ENCODE peak calls at places on chromosomes 16 and 17, in ten cellular contexts. I, D, J, F, B, N, U, L, V and G are unnamed samples.

GRCh38 chr17:73522107-73522506 is 122.1 kb downstream of the SDK2 start:
- DNase-seq in I (no peak), D (no peak), J (no peak), F (no peak), B (no peak), N (no peak), U (no peak), L (no peak), V (no peak), G (no peak)

GRCh38 chr17:4938069-4938491 is 1.8 kb downstream of the SLC25A11 start:
- DNase-seq in I (no peak), D (no peak), J (no peak), F (no peak), B (no peak), N (no peak), U (no peak), L (no peak), V (no peak), G (no peak)

GRCh38 chr16:69554495-69554894 is 11.3 kb upstream of the NFAT5 start:
- DNase-seq in I (peak), D (no peak), J (no peak), F (no peak), B (no peak), N (no peak), U (no peak), L (no peak), V (no peak), G (peak)

GRCh38 chr17:83152745-83153611 is 73.6 kb downstream of the METRNL start:
- DNase-seq in I (peak), D (no peak), J (no peak), F (no peak), B (peak), N (no peak), U (no peak), L (peak), V (no peak), G (no peak)

GRCh38 chr17:14794961-14795360 is 470.2 kb downstream of the PMP22 start:
- DNase-seq in I (no peak), D (no peak), J (no peak), F (no peak), B (no peak), N (no peak), U (no peak), L (no peak), V (no peak), G (no peak)

GRCh38 chr16:10619271-10619849 is 39.0 kb upstream of the EMP2 start:
- DNase-seq in I (no peak), D (peak), J (peak), F (no peak), B (peak), N (peak), U (no peak), L (no peak), V (peak), G (peak)

GRCh38 chr17:66655461-66655860 is 179.5 kb upstream of the CACNG5 start:
- DNase-seq in I (no peak), D (no peak), J (no peak), F (no peak), B (no peak), N (no peak), U (no peak), L (no peak), V (no peak), G (no peak)

GRCh38 chr17:83100220-83100852 is 20.9 kb downstream of the METRNL start:
- DNase-seq in I (no peak), D (no peak), J (no peak), F (no peak), B (no peak), N (no peak), U (no peak), L (no peak), V (no peak), G (no peak)

GRCh38 chr16:11205754-11206459 is 50.1 kb downstream of the SOCS1 start:
- DNase-seq in I (no peak), D (peak), J (no peak), F (no peak), B (no peak), N (no peak), U (no peak), L (no peak), V (no peak), G (no peak)

GRCh38 chr16:67177743-67178699 is 5.7 kb downstream of the MATCAP1 start:
- DNase-seq in I (no peak), D (no peak), J (peak), F (no peak), B (peak), N (no peak), U (peak), L (no peak), V (no peak), G (peak)

GRCh38 chr17:75218121-75218520 is 12.6 kb downstream of the NUP85 start:
- DNase-seq in I (no peak), D (no peak), J (no peak), F (no peak), B (no peak), N (no peak), U (no peak), L (no peak), V (no peak), G (no peak)

GRCh38 chr16:51773491-51773890 is 622.4 kb upstream of the SALL1 start:
- DNase-seq in I (peak), D (no peak), J (no peak), F (no peak), B (no peak), N (no peak), U (no peak), L (no peak), V (no peak), G (no peak)

GRCh38 chr16:76535-77272 is 1.3 kb upstream of the MPG start:
- DNase-seq in I (no peak), D (peak), J (no peak), F (no peak), B (peak), N (no peak), U (peak), L (no peak), V (peak), G (peak)

GRCh38 chr17:49360796-49361128 is 1.3 kb downstream of the ZNF652 start:
- DNase-seq in I (no peak), D (no peak), J (peak), F (no peak), B (no peak), N (no peak), U (no peak), L (no peak), V (no peak), G (no peak)

GRCh38 chr16:50695017-50696000 is 1.9 kb downstream of the NOD2 start:
- DNase-seq in I (no peak), D (no peak), J (no peak), F (no peak), B (peak), N (no peak), U (no peak), L (no peak), V (no peak), G (no peak)

GRCh38 chr16:11801481-11802021 is 4.5 kb upstream of the ZC3H7A start:
- DNase-seq in I (no peak), D (no peak), J (no peak), F (no peak), B (no peak), N (no peak), U (no peak), L (no peak), V (no peak), G (no peak)

GRCh38 chr17:61393904-61394629 is 5.6 kb upstream of the TBX2 start:
- DNase-seq in I (no peak), D (no peak), J (peak), F (no peak), B (no peak), N (no peak), U (no peak), L (no peak), V (peak), G (no peak)

GRCh38 chr16:52721331-52721730 is 174.4 kb upstream of the TOX3 start:
- DNase-seq in I (no peak), D (no peak), J (no peak), F (no peak), B (no peak), N (no peak), U (no peak), L (no peak), V (no peak), G (no peak)

GRCh38 chr17:40360091-40360490 is 4.4 kb downstream of the GJD3 start:
- DNase-seq in I (no peak), D (no peak), J (no peak), F (no peak), B (no peak), N (no peak), U (no peak), L (no peak), V (no peak), G (no peak)

GRCh38 chr17:39651908-39652634 is 13.1 kb upstream of the TCAP start:
- DNase-seq in I (no peak), D (no peak), J (no peak), F (no peak), B (no peak), N (no peak), U (no peak), L (no peak), V (no peak), G (no peak)

GRCh38 chr17:58534901-58535421 is 20.5 kb upstream of the MTMR4 start:
- DNase-seq in I (no peak), D (no peak), J (no peak), F (no peak), B (no peak), N (no peak), U (peak), L (no peak), V (no peak), G (no peak)

GRCh38 chr16:25289466-25289865 is 31.8 kb upstream of the ZKSCAN2 start:
- DNase-seq in I (no peak), D (no peak), J (no peak), F (no peak), B (no peak), N (no peak), U (no peak), L (no peak), V (no peak), G (no peak)

GRCh38 chr16:27432600-27432957 is 30.6 kb downstream of the IL21R start:
- DNase-seq in I (peak), D (no peak), J (no peak), F (peak), B (peak), N (no peak), U (peak), L (peak), V (no peak), G (peak)

GRCh38 chr16:11014159-11014558 is 69.8 kb downstream of the CLEC16A start:
- DNase-seq in I (no peak), D (no peak), J (no peak), F (no peak), B (no peak), N (no peak), U (no peak), L (no peak), V (no peak), G (no peak)

GRCh38 chr17:74547736-74548135 is 1.8 kb upstream of the CD300C start:
- DNase-seq in I (no peak), D (no peak), J (no peak), F (no peak), B (no peak), N (no peak), U (no peak), L (no peak), V (no peak), G (peak)

GRCh38 chr16:77986021-77986420 is 36.3 kb upstream of the CLEC3A start:
- DNase-seq in I (no peak), D (no peak), J (no peak), F (no peak), B (no peak), N (no peak), U (no peak), L (no peak), V (no peak), G (no peak)

GRCh38 chr17:43880420-43880991 is 26.8 kb downstream of the MPP2 start:
- DNase-seq in I (no peak), D (peak), J (peak), F (no peak), B (no peak), N (no peak), U (peak), L (peak), V (peak), G (peak)

GRCh38 chr17:29179232-29180036 is 764 bp downstream of the MYO18A start:
- DNase-seq in I (no peak), D (no peak), J (peak), F (no peak), B (peak), N (no peak), U (no peak), L (no peak), V (peak), G (no peak)

GRCh38 chr17:29430275-29430674 is 40.1 kb downstream of the TAOK1 start:
- DNase-seq in I (no peak), D (no peak), J (no peak), F (no peak), B (no peak), N (no peak), U (no peak), L (no peak), V (no peak), G (no peak)

GRCh38 chr17:12924614-12925013 is 93.2 kb downstream of the ELAC2 start:
- DNase-seq in I (no peak), D (no peak), J (no peak), F (no peak), B (no peak), N (no peak), U (no peak), L (no peak), V (no peak), G (no peak)

GRCh38 chr17:12927001-12927400 is 90.8 kb downstream of the ELAC2 start:
- DNase-seq in I (no peak), D (no peak), J (no peak), F (no peak), B (no peak), N (no peak), U (no peak), L (no peak), V (no peak), G (no peak)

GRCh38 chr17:12927541-12928425 is 90.0 kb downstream of the ELAC2 start:
- DNase-seq in I (peak), D (no peak), J (no peak), F (no peak), B (no peak), N (no peak), U (peak), L (no peak), V (no peak), G (no peak)

DNA sequence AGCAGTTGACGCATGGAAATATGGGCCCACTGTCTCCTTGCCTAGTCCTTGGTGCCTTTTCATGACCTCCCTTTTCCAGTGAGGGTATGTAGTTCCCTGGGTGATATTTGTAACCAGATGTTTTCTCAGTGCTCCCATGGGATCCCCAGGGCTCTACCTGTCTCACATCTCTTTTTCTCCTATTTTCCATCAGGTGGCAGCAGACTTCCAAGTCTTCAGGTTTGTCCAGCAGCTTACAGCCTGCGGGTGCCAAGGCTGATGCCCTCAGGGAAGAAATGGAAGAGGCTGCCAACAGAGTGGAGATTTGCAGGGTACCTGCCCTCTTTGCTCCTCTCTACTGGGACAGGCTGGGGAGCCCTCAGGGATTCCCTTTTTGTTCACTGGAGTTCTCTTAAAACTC is 89.1 kb downstream of the ELAC2 start:
- DNase-seq in I (peak), D (no peak), J (peak), F (no peak), B (no peak), N (no peak), U (peak), L (no peak), V (no peak), G (no peak)
- TF ChIP-seq CTCF in I (no peak), D (peak), J (peak), F (no peak), B (no peak), N (no peak), U (peak), L (no peak), V (no peak), G (no peak)

DNA sequence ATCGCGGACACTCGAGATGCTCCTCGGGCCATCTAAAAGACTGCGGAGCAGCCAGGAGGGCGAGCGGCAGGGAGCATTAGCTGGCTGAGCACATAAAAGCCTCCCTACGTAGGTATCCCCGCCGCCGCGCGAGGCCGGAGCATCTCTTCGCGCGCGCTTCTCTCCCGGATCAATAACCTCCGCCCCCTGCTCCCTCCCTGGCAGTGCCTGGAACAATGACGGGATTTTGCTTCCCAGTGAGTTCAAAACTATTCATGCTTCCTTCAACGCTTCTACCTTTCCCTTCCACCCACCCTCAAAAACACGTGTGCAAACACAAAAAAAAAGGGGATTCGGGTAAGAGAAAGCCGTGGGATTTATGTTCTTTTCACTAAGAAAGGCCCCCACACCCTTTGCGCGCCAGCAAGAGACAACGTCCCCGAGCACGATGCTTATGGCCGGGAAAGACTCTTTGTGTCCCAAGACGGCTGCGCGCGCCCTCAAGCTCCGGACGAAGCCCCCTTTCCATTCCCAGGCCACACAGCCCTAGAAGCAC is 899 bp downstream of the CENPV start:
- DNase-seq in I (no peak), D (peak), J (peak), F (no peak), B (no peak), N (no peak), U (peak), L (no peak), V (no peak), G (peak)
- TF ChIP-seq CTCF in I (no peak), D (no peak), J (no peak), F (no peak), B (no peak), N (no peak), U (no peak), L (no peak), V (no peak), G (no peak)

GRCh38 chr16:58026705-58027340 is 1.3 kb downstream of the MMP15 start:
- DNase-seq in I (no peak), D (no peak), J (peak), F (no peak), B (no peak), N (no peak), U (no peak), L (no peak), V (no peak), G (no peak)

GRCh38 chr16:58024673-58025350 is 742 bp upstream of the MMP15 start:
- DNase-seq in I (no peak), D (no peak), J (peak), F (no peak), B (peak), N (no peak), U (no peak), L (no peak), V (peak), G (peak)

GRCh38 chr16:58027341-58028167 is 2.0 kb downstream of the MMP15 start:
- DNase-seq in I (no peak), D (no peak), J (peak), F (no peak), B (peak), N (no peak), U (no peak), L (no peak), V (peak), G (no peak)

GRCh38 chr16:58025351-58026138 is at the start of gene MMP15:
- DNase-seq in I (no peak), D (peak), J (peak), F (no peak), B (peak), N (no peak), U (peak), L (no peak), V (peak), G (peak)

GRCh38 chr16:58026139-58026704 is 668 bp downstream of the MMP15 start:
- DNase-seq in I (no peak), D (no peak), J (peak), F (no peak), B (no peak), N (no peak), U (peak), L (no peak), V (peak), G (no peak)
- TF ChIP-seq CTCF in I (peak), D (no peak), J (no peak), F (no peak), B (no peak), N (no peak), U (no peak), L (no peak), V (no peak), G (no peak)

DNA sequence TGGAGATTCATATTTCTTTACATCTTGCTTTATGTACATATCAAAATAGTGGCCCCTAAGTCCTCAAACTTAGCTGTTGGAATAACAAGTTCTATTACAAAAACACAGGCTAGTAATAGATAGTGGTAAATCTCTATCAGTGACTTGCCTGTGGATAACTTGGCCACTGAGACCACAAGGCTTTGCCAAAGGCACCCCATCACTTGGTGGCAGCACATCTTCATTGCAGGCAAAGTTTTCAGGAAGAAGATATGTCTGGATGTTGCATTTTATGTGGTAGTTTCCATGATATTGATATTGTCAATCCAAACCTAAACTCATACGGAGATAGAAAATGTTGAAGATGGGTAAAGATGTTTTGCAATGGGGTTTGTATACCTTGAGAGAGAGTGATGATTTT is 58.5 kb downstream of the KNOP1 start:
- DNase-seq in I (no peak), D (no peak), J (no peak), F (no peak), B (no peak), N (no peak), U (no peak), L (no peak), V (no peak), G (no peak)
- TF ChIP-seq CTCF in I (no peak), D (no peak), J (no peak), F (no peak), B (no peak), N (no peak), U (no peak), L (no peak), V (peak), G (no peak)

GRCh38 chr16:31853300-31853699 is 20.3 kb upstream of the ZNF267 start:
- DNase-seq in I (no peak), D (no peak), J (no peak), F (no peak), B (no peak), N (no peak), U (no peak), L (no peak), V (no peak), G (no peak)
- TF ChIP-seq CTCF in I (no peak), D (no peak), J (no peak), F (no peak), B (no peak), N (no peak), U (no peak), L (no peak), V (no peak), G (no peak)

DNA sequence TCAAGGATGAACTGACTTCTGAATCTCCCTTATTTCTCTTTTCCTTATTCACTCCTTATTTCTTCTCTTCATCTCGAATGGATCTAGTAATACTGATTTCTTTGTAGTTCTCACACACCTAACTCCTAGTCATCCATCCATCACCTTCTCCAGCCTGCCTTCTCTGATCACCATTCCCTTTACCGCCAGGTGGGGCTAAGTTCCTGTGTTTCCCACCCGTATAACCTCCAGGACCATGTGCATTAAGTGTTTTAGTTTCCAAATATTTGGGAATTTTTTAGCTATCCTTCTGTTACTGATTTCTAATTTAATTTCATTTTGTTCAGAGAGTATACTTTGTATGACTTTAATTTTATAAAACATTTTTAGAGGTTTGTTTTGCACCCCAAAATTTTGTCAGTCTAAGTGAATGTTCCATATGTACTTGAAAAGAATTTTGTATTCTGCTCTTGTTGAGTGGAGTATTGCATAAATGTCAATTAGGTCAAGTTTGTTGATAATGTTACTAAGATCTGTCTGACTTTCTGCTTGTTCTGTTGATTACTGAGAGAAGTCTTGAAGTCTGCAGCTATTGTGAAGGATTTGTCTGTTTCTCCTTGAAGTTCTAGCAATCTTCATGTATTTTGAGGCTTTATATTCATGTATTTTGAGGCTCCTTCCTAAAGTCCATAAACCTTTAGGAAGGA is 8.8 kb downstream of the BPTF start:
- DNase-seq in I (no peak), D (no peak), J (peak), F (no peak), B (no peak), N (no peak), U (no peak), L (no peak), V (no peak), G (no peak)
- TF ChIP-seq CTCF in I (no peak), D (no peak), J (peak), F (peak), B (no peak), N (no peak), U (no peak), L (no peak), V (no peak), G (no peak)